ENCODE peak calls at places on chromosomes 1 and 21, in five cellular contexts. X is PC-9, Y is mucosa of descending colon, Q is uterus, A is esophagus squamous epithelium. E is an unnamed sample.

GRCh38 chr1:60348884-60349283 is 275.3 kb upstream of the C1orf87 start:
- DNase-seq in X (no peak), Y (no peak), Q (no peak), A (no peak), E (no peak)

GRCh38 chr1:22524481-22524880 is 38.8 kb upstream of the EPHA8 start:
- DNase-seq in X (no peak), Y (no peak), Q (no peak), A (no peak), E (no peak)

GRCh38 chr1:175338447-175339135 is 146.0 kb upstream of the KIAA0040 start:
- DNase-seq in X (peak; percentile 9), Y (no peak), Q (no peak), A (no peak), E (no peak)

GRCh38 chr1:180912801-180913616 is at the start of gene KIAA1614:
- DNase-seq in X (no peak), Y (peak; percentile 44), Q (peak; percentile 62), A (no peak), E (peak; percentile 54)

GRCh38 chr1:231702804-231703203 is 76.2 kb downstream of the DISC1 start:
- DNase-seq in X (no peak), Y (no peak), Q (no peak), A (no peak), E (no peak)

GRCh38 chr1:225963735-225964530 is 22.9 kb upstream of the LEFTY2 start:
- DNase-seq in X (no peak), Y (no peak), Q (no peak), A (no peak), E (no peak)

GRCh38 chr1:87045757-87046422 is 131.5 kb downstream of the HS2ST1 start:
- DNase-seq in X (no peak), Y (no peak), Q (no peak), A (no peak), E (no peak)

GRCh38 chr1:168391759-168392681 is 111.3 kb downstream of the TBX19 start:
- DNase-seq in X (no peak), Y (no peak), Q (no peak), A (no peak), E (no peak)

GRCh38 chr1:97070366-97070765 is 348.8 kb downstream of the PTBP2 start:
- DNase-seq in X (no peak), Y (no peak), Q (no peak), A (no peak), E (no peak)

GRCh38 chr1:201748331-201748730 is 80.6 kb upstream of the IPO9 start:
- DNase-seq in X (peak; percentile 54), Y (no peak), Q (no peak), A (no peak), E (no peak)

GRCh38 chr1:201745023-201745422 is 83.9 kb upstream of the IPO9 start:
- DNase-seq in X (no peak), Y (no peak), Q (no peak), A (no peak), E (no peak)

GRCh38 chr1:201742955-201743805 is 85.8 kb upstream of the IPO9 start:
- DNase-seq in X (no peak), Y (no peak), Q (no peak), A (no peak), E (no peak)

GRCh38 chr1:201749059-201749458 is 79.9 kb upstream of the IPO9 start:
- DNase-seq in X (no peak), Y (no peak), Q (no peak), A (no peak), E (no peak)

DNA sequence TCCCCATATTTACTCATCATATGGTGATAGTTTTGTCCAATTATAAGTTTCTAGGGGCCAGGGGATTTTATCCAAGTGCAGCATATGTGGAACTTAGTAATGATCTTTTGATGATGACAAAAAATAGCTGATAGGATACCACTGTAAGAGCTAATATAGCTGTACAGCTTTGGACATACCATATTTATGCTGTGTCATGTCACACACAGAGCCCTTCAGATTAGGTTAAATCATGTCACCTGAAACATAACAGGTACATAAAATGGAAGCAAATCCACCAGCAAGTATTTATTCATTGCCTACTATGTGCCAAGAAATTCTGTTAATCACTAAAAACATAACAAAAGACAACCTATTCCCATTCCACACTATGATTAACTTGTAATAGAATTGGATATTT is 82.8 kb upstream of the IPO9 start:
- DNase-seq in X (no peak), Y (no peak), Q (no peak), A (no peak), E (no peak)
- H3K4me1 ChIP-seq in X (peaks cover 66% of the 10 kb centered on the region), Y (peaks cover 5% of the 10 kb centered on the region), Q (no peaks in the 10 kb centered on the region), A (peaks cover 89% of the 10 kb centered on the region), E (peaks cover 100% of the 10 kb centered on the region)

DNA sequence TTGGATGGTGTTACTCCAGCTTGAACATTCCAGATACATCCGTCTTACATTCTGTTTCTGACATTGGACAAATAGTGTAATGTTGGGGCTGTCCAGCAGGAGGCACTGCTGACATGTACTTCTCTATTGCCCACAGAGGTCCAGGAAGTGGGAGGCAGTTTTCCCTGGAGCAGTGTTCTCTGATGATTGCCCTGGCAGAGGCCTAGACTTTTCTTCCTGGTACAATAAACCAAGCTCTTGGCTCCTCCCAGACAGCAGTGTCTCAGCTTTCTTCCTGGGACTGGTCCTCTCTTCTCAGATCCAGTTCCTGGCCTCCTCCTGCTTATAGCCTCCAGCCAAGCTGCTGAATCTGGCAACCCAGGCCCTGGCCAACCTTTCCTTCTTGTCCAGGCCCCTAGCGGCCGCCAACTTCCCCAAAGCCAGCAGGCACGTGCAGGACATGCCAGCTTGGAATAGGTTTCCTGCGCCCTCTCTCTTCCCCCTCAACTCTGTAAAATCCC is 14.9 kb upstream of the IFNLR1 start:
- DNase-seq in X (peak; percentile 86), Y (peak; percentile 81), Q (peak; percentile 75), A (no peak), E (peak; percentile 62)
- H3K4me1 ChIP-seq in X (peaks cover 27% of the 10 kb centered on the region), Y (peaks cover 11% of the 10 kb centered on the region), Q (peaks cover 3% of the 10 kb centered on the region), A (peaks cover 64% of the 10 kb centered on the region), E (peaks cover 7% of the 10 kb centered on the region)

DNA sequence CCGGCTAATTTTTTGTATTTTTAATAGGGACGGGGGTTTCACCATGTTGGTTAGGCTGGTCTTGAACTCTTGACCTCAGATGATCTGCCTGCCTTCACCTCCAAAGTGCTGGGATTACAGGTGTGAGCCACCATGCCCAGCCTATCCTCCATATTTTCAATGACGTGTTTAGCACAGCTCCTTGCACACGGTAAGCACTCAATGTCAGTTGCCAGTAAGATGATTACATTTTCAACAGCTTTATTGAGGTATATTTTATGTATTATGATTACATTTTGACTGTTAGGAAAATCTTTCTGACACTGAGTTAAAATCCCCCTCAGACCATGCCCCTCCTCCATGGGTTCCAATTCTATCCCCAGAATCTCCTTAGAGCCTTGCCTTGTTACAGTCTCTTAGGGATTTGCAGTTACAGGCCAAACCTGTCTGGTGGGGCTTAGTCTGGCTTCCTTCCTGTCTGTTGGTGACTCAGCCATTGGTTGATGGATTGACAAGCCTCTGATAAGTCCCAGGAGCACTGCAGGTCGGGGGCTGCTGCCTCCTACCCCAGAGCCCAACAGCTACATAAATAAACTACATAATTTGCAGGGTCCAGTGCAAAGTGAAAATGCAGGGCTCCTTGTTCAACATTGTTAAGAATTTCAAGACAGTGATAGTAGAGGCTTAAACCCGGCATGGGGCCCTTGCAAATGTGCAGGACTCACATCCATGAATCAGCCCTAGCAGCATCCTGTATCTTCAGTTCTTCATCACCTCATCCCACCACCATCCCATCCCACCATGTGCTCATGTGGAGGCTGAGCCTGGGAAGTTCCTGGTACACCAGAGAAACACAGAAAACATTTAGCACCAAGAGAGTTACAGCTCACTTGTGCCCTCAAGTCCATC is 23.4 kb downstream of the COA7 start:
- DNase-seq in X (peak; percentile 54), Y (no peak), Q (no peak), A (no peak), E (no peak)
- H3K4me1 ChIP-seq in X (peaks cover 15% of the 10 kb centered on the region), Y (no peaks in the 10 kb centered on the region), Q (no peaks in the 10 kb centered on the region), A (peaks cover 21% of the 10 kb centered on the region), E (peaks cover 23% of the 10 kb centered on the region)

GRCh38 chr1:19453843-19454242 is 31.5 kb downstream of the CAPZB start:
- DNase-seq in X (no peak), Y (no peak), Q (no peak), A (no peak), E (peak; percentile 47)
- H3K4me1 ChIP-seq in X (peaks cover 21% of the 10 kb centered on the region), Y (peaks cover 54% of the 10 kb centered on the region), Q (peaks cover 38% of the 10 kb centered on the region), A (peaks cover 100% of the 10 kb centered on the region), E (peaks cover 100% of the 10 kb centered on the region)

DNA sequence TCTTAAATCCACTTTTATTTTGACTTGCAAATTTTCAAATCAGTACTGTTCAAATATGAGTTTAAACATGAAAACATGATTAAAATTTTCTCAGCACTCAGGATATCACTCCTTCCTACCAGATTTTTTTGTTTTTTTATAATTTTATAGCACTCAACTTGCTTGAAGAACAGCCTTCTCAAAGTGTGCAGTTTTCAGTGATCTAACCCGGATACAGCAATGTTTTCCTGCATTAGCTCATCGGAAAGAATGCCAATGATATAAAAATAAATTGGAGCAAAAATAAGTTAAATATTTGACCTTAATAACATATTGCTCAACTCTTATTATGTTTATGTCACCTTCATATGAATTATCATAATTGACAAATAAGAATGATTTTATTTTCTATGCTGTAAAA is 766.8 kb downstream of the USP25 start:
- DNase-seq in X (no peak), Y (no peak), Q (no peak), A (no peak), E (no peak)
- H3K4me1 ChIP-seq in X (no peaks in the 10 kb centered on the region), Y (no peaks in the 10 kb centered on the region), Q (no peaks in the 10 kb centered on the region), A (peaks cover 6% of the 10 kb centered on the region), E (peaks cover 46% of the 10 kb centered on the region)

GRCh38 chr1:92754000-92754787 is 30.7 kb downstream of the EVI5 start:
- DNase-seq in X (no peak), Y (no peak), Q (no peak), A (no peak), E (no peak)

GRCh38 chr1:92752719-92753118 is 32.2 kb downstream of the EVI5 start:
- DNase-seq in X (no peak), Y (no peak), Q (no peak), A (no peak), E (no peak)

GRCh38 chr1:92748138-92748537 is 36.8 kb downstream of the EVI5 start:
- DNase-seq in X (no peak), Y (no peak), Q (no peak), A (no peak), E (no peak)

GRCh38 chr1:92747735-92748134 is 37.2 kb downstream of the EVI5 start:
- DNase-seq in X (no peak), Y (no peak), Q (no peak), A (no peak), E (no peak)

GRCh38 chr1:92749024-92749634 is 35.8 kb downstream of the EVI5 start:
- DNase-seq in X (peak; percentile 21), Y (no peak), Q (no peak), A (no peak), E (no peak)
- H3K4me1 ChIP-seq in X (peaks cover 11% of the 10 kb centered on the region), Y (no peaks in the 10 kb centered on the region), Q (no peaks in the 10 kb centered on the region), A (no peaks in the 10 kb centered on the region), E (peaks cover 43% of the 10 kb centered on the region)

GRCh38 chr1:47911424-47911823 is 85.8 kb downstream of the TRABD2B start:
- DNase-seq in X (no peak), Y (no peak), Q (no peak), A (no peak), E (no peak)

GRCh38 chr1:47914218-47914937 is 82.8 kb downstream of the TRABD2B start:
- DNase-seq in X (no peak), Y (no peak), Q (no peak), A (no peak), E (no peak)

GRCh38 chr1:47913225-47913823 is 83.9 kb downstream of the TRABD2B start:
- DNase-seq in X (no peak), Y (no peak), Q (no peak), A (no peak), E (no peak)

GRCh38 chr1:47911892-47912291 is 85.3 kb downstream of the TRABD2B start:
- DNase-seq in X (no peak), Y (no peak), Q (no peak), A (no peak), E (no peak)

DNA sequence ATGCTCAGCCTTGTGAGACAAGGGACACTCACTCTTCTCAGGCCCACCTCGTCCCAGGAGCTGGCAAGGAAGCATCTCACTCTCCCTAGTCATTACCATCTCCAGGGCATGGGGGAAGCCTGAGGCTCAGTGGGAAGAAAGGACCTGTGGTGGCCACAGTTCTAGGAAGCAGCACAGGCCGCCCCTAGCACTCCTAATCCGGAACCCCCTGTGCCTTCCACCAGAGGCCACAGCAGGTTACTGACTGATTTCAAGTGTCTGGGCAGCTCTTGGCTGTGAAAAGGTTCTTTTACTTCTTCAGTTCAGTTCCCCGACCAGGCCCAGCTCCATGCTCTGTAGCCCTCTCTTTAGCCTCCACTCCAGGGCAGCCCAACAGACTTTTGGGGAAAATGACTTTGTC is 84.4 kb downstream of the TRABD2B start:
- DNase-seq in X (no peak), Y (no peak), Q (no peak), A (no peak), E (no peak)
- H3K4me1 ChIP-seq in X (peaks cover 4% of the 10 kb centered on the region), Y (no peaks in the 10 kb centered on the region), Q (no peaks in the 10 kb centered on the region), A (peaks cover 18% of the 10 kb centered on the region), E (no peaks in the 10 kb centered on the region)